ENCODE peak calls at places on chromosomes 6 and 20, in seven cellular contexts. S is stimulated activated CD4-positive, alpha-beta T cell treated with anti-CD3 and anti-CD28 coated beads, Interleukin-15, amount 100 ng/mL, for 1 hour; H is HEK293T; V is NCI-H2029; M is RCC 7860; L is stimulated activated CD8-positive, alpha-beta memory T cell treated with anti-CD3 and anti-CD28 coated beads, Interleukin-4, amount 100 ng/mL, for 48 hours; P is amygdala. D is an unnamed sample.

GRCh38 chr6:32700391-32701040 is 34.1 kb upstream of the HLA-DQB1 start:
- DNase-seq in S (no peak), H (peak; percentile 61), V (peak; percentile 13), M (peak; percentile 19), L (peak; percentile 30), P (no peak), D (peak; percentile 4)

GRCh38 chr6:130761286-130761685 is 65.9 kb upstream of the SMLR1 start:
- DNase-seq in S (no peak), H (no peak), V (no peak), M (no peak), L (no peak), P (no peak), D (no peak)

GRCh38 chr20:57991211-57991841 is 237.1 kb downstream of the ANKRD60 start:
- DNase-seq in S (no peak), H (no peak), V (no peak), M (peak; percentile 97), L (peak; percentile 28), P (no peak), D (no peak)

GRCh38 chr6:154267508-154268106 is 89.0 kb downstream of the IPCEF1 start:
- DNase-seq in S (no peak), H (no peak), V (no peak), M (no peak), L (no peak), P (no peak), D (no peak)

GRCh38 chr6:134063966-134064445 is 11.6 kb upstream of the SLC2A12 start:
- DNase-seq in S (no peak), H (peak; percentile 90), V (peak; percentile 30), M (peak; percentile 51), L (peak; percentile 55), P (peak; percentile 50), D (peak; percentile 83)

GRCh38 chr6:30942338-30943060 is 1.7 kb downstream of the MUCL3 start:
- DNase-seq in S (no peak), H (peak; percentile 84), V (no peak), M (peak; percentile 66), L (no peak), P (no peak), D (peak; percentile 4)

GRCh38 chr6:57257911-57258541 is 35.9 kb upstream of the RAB23 start:
- DNase-seq in S (no peak), H (no peak), V (no peak), M (no peak), L (no peak), P (no peak), D (no peak)

GRCh38 chr6:6686748-6687601 is 98.5 kb downstream of the LY86 start:
- DNase-seq in S (no peak), H (peak; percentile 98), V (peak; percentile 100), M (peak; percentile 76), L (peak; percentile 31), P (no peak), D (no peak)

GRCh38 chr6:48471326-48471725 is 360.3 kb upstream of the PTCHD4 start:
- DNase-seq in S (no peak), H (no peak), V (no peak), M (no peak), L (no peak), P (no peak), D (no peak)

GRCh38 chr6:100457251-100457990 is 7.3 kb downstream of the SIM1 start:
- DNase-seq in S (no peak), H (no peak), V (no peak), M (no peak), L (no peak), P (no peak), D (no peak)

GRCh38 chr6:113049190-113049589 is 702.1 kb downstream of the RFPL4B start:
- DNase-seq in S (no peak), H (no peak), V (no peak), M (no peak), L (no peak), P (no peak), D (no peak)

GRCh38 chr6:19714415-19715165 is 122.6 kb upstream of the ID4 start:
- DNase-seq in S (no peak), H (no peak), V (no peak), M (no peak), L (no peak), P (no peak), D (no peak)

GRCh38 chr6:132713355-132714134 is at the start of gene VNN1:
- DNase-seq in S (no peak), H (no peak), V (no peak), M (no peak), L (no peak), P (no peak), D (no peak)

GRCh38 chr6:161100072-161100471 is 108.5 kb downstream of the MAP3K4 start:
- DNase-seq in S (no peak), H (no peak), V (no peak), M (peak; percentile 82), L (no peak), P (peak; percentile 19), D (no peak)

GRCh38 chr20:58981564-58982364 is 708 bp downstream of the NELFCD start:
- DNase-seq in S (no peak), H (no peak), V (no peak), M (no peak), L (peak; percentile 40), P (no peak), D (no peak)

GRCh38 chr20:61588356-61589054 is 336.4 kb downstream of the CDH4 start:
- DNase-seq in S (no peak), H (no peak), V (no peak), M (peak; percentile 57), L (no peak), P (no peak), D (no peak)

GRCh38 chr20:50215917-50216316 is 25.3 kb downstream of the CEBPB start:
- DNase-seq in S (no peak), H (no peak), V (no peak), M (no peak), L (no peak), P (no peak), D (no peak)

GRCh38 chr6:89599727-89600126 is 38.8 kb downstream of the LYRM2 start:
- DNase-seq in S (no peak), H (no peak), V (no peak), M (no peak), L (no peak), P (no peak), D (no peak)

GRCh38 chr6:143232849-143233248 is 172.2 kb downstream of the AIG1 start:
- DNase-seq in S (no peak), H (peak; percentile 66), V (no peak), M (no peak), L (peak; percentile 60), P (no peak), D (no peak)

GRCh38 chr6:65706436-65706835 is 590 bp downstream of the EYS start:
- DNase-seq in S (no peak), H (no peak), V (no peak), M (no peak), L (no peak), P (no peak), D (no peak)

GRCh38 chr6:41273699-41274098 is 12.8 kb downstream of the TREM1 start:
- DNase-seq in S (no peak), H (no peak), V (no peak), M (no peak), L (no peak), P (no peak), D (no peak)

GRCh38 chr6:142387997-142388815 is 86.4 kb downstream of the ADGRG6 start:
- DNase-seq in S (no peak), H (peak; percentile 34), V (no peak), M (peak; percentile 35), L (no peak), P (no peak), D (no peak)

GRCh38 chr6:34717466-34717865 is 20.9 kb upstream of the ILRUN start:
- DNase-seq in S (no peak), H (no peak), V (no peak), M (no peak), L (no peak), P (no peak), D (no peak)

GRCh38 chr20:44448753-44449546 is 26.7 kb upstream of the TTPAL start:
- DNase-seq in S (no peak), H (peak; percentile 60), V (no peak), M (no peak), L (peak; percentile 34), P (no peak), D (no peak)